ENCODE peak calls at places on chromosomes 4 and X, in nine cellular contexts. Z is pulmonary artery endothelial cell; U is HS-5; H is immature natural killer cell; Y is activated effector memory CD4-positive, alpha-beta T cell treated with Interleukin-2 at 50 U/mL for 16 hours; M is cardiac fibroblast; X is lower lobe of right lung; Q is PC-3; I is ELF-1. G is an unnamed sample.

GRCh38 chrX:53433651-53434639 is at the start of gene HSD17B10:
- DNase-seq in Z (peak; percentile 33), U (peak; percentile 23), H (peak; percentile 78), Y (peak; percentile 79), M (peak; percentile 72), X (peak; percentile 95), Q (peak; percentile 90), I (peak; percentile 96), G (peak; percentile 87)

GRCh38 chr4:25588211-25588610 is 67.4 kb upstream of the SLC34A2 start:
- DNase-seq in Z (no peak), U (no peak), H (no peak), Y (no peak), M (no peak), X (no peak), Q (no peak), I (peak; percentile 50), G (no peak)

GRCh38 chr4:73870778-73871177 is 1.6 kb downstream of the CXCL1 start:
- DNase-seq in Z (no peak), U (no peak), H (no peak), Y (no peak), M (peak; percentile 85), X (no peak), Q (peak; percentile 38), I (no peak), G (no peak)

GRCh38 chrX:1394731-1395501 is 3.0 kb upstream of the SLC25A6 start:
- DNase-seq in Z (no peak), U (no peak), H (no peak), Y (no peak), M (peak; percentile 28), X (peak; percentile 41), Q (no peak), I (peak; percentile 42), G (no peak)

GRCh38 chr4:101356928-101357327 is 9.6 kb upstream of the PPP3CA start:
- DNase-seq in Z (peak; percentile 50), U (peak; percentile 94), H (no peak), Y (no peak), M (peak; percentile 95), X (no peak), Q (peak; percentile 92), I (peak; percentile 13), G (peak; percentile 69)

GRCh38 chr4:136650541-136651277 is 881.6 kb downstream of the PCDH18 start:
- DNase-seq in Z (no peak), U (peak; percentile 10), H (peak; percentile 19), Y (no peak), M (peak; percentile 65), X (no peak), Q (peak; percentile 55), I (no peak), G (no peak)

GRCh38 chr4:62431513-62431912 is 1231.4 kb downstream of the ADGRL3 start:
- DNase-seq in Z (no peak), U (no peak), H (no peak), Y (no peak), M (peak; percentile 6), X (no peak), Q (no peak), I (peak; percentile 1), G (no peak)

GRCh38 chr4:185357733-185358440 is 37.8 kb downstream of the LRP2BP start:
- DNase-seq in Z (no peak), U (no peak), H (no peak), Y (no peak), M (no peak), X (no peak), Q (no peak), I (no peak), G (no peak)

GRCh38 chr4:47031011-47031678 is at the start of gene GABRB1:
- DNase-seq in Z (no peak), U (peak; percentile 50), H (peak; percentile 12), Y (no peak), M (peak; percentile 57), X (peak; percentile 63), Q (no peak), I (peak; percentile 5), G (peak; percentile 51)

GRCh38 chr4:169398294-169398693 is 127.5 kb upstream of the SH3RF1 start:
- DNase-seq in Z (peak; percentile 45), U (no peak), H (no peak), Y (no peak), M (peak; percentile 84), X (no peak), Q (peak; percentile 9), I (no peak), G (no peak)

GRCh38 chr4:177008071-177008835 is 215.5 kb upstream of the VEGFC start:
- DNase-seq in Z (no peak), U (no peak), H (no peak), Y (no peak), M (peak; percentile 88), X (no peak), Q (peak; percentile 72), I (no peak), G (no peak)

GRCh38 chr4:183600189-183600685 is 58.7 kb downstream of the RWDD4 start:
- DNase-seq in Z (no peak), U (no peak), H (no peak), Y (no peak), M (peak; percentile 27), X (no peak), Q (peak; percentile 16), I (peak; percentile 41), G (peak; percentile 5)

GRCh38 chr4:13441506-13441905 is 42.6 kb downstream of the RAB28 start:
- DNase-seq in Z (no peak), U (no peak), H (no peak), Y (no peak), M (no peak), X (no peak), Q (no peak), I (no peak), G (no peak)

GRCh38 chrX:17616936-17617335 is 120.4 kb upstream of the SCML1 start:
- DNase-seq in Z (no peak), U (no peak), H (no peak), Y (no peak), M (no peak), X (no peak), Q (no peak), I (no peak), G (no peak)

GRCh38 chrX:139823806-139824205 is 109.0 kb downstream of the ATP11C start:
- DNase-seq in Z (no peak), U (no peak), H (no peak), Y (no peak), M (peak; percentile 52), X (no peak), Q (peak; percentile 47), I (no peak), G (no peak)

GRCh38 chr4:67366341-67366861 is 178.9 kb downstream of the CENPC start:
- DNase-seq in Z (no peak), U (no peak), H (no peak), Y (no peak), M (no peak), X (no peak), Q (peak; percentile 11), I (no peak), G (no peak)

GRCh38 chr4:188680667-188681063 is 541.4 kb downstream of the TRIML1 start:
- DNase-seq in Z (no peak), U (no peak), H (no peak), Y (no peak), M (no peak), X (no peak), Q (no peak), I (peak; percentile 4), G (no peak)

GRCh38 chr4:120843840-120844527 is 78.5 kb downstream of the PRDM5 start:
- DNase-seq in Z (no peak), U (no peak), H (no peak), Y (no peak), M (no peak), X (peak; percentile 50), Q (peak; percentile 4), I (peak; percentile 42), G (peak; percentile 33)

GRCh38 chrX:71198066-71198465 is 25.0 kb upstream of the GJB1 start:
- DNase-seq in Z (no peak), U (no peak), H (no peak), Y (no peak), M (no peak), X (no peak), Q (no peak), I (no peak), G (no peak)

GRCh38 chr4:41360911-41361830 is 104.4 kb downstream of the UCHL1 start:
- DNase-seq in Z (no peak), U (no peak), H (no peak), Y (no peak), M (peak; percentile 21), X (peak; percentile 66), Q (peak; percentile 46), I (peak; percentile 54), G (peak; percentile 77)

GRCh38 chr4:146495277-146495676 is 26.5 kb downstream of the SLC10A7 start:
- DNase-seq in Z (no peak), U (peak; percentile 15), H (no peak), Y (no peak), M (peak; percentile 54), X (no peak), Q (peak; percentile 50), I (no peak), G (no peak)

GRCh38 chr4:70739496-70740337 is 18.0 kb downstream of the RUFY3 start:
- DNase-seq in Z (no peak), U (no peak), H (no peak), Y (no peak), M (no peak), X (no peak), Q (no peak), I (no peak), G (peak; percentile 50)

GRCh38 chrX:125507119-125507518 is 187.4 kb downstream of the TEX13C start:
- DNase-seq in Z (no peak), U (peak; percentile 29), H (no peak), Y (no peak), M (peak; percentile 81), X (no peak), Q (peak; percentile 64), I (no peak), G (no peak)

GRCh38 chr4:11914406-11914805 is 485.7 kb upstream of the HS3ST1 start:
- DNase-seq in Z (peak; percentile 83), U (no peak), H (no peak), Y (no peak), M (peak; percentile 87), X (no peak), Q (no peak), I (no peak), G (no peak)

GRCh38 chr4:7359302-7360063 is 75.2 kb downstream of the PSAPL1 start:
- DNase-seq in Z (no peak), U (no peak), H (no peak), Y (no peak), M (no peak), X (peak; percentile 74), Q (no peak), I (no peak), G (no peak)

GRCh38 chrX:132165651-132166050 is 37.8 kb upstream of the FRMD7 start:
- DNase-seq in Z (no peak), U (no peak), H (no peak), Y (no peak), M (peak; percentile 9), X (no peak), Q (peak; percentile 48), I (no peak), G (no peak)

GRCh38 chrX:107629533-107629909 is 1.2 kb downstream of the PRPS1 start:
- DNase-seq in Z (no peak), U (no peak), H (no peak), Y (no peak), M (peak; percentile 38), X (no peak), Q (peak; percentile 31), I (peak; percentile 23), G (no peak)

GRCh38 chrX:28876901-28877300 is 289.7 kb downstream of the IL1RAPL1 start:
- DNase-seq in Z (no peak), U (no peak), H (no peak), Y (no peak), M (no peak), X (no peak), Q (no peak), I (no peak), G (no peak)

G was measured in HT-29.